ENCODE peak calls at places on chromosomes 6 and 20, in seven cellular contexts. B is H1, Y is stomach, G is HL-60, M is HepG2, V is HCT116, P is endothelial cell of umbilical vein. H is an unnamed sample.

GRCh38 chr6:3844097-3844463 is 5.1 kb upstream of the FAM50B start:
- DNase-seq in P (no peak), M (no peak), G (no peak), Y (no peak), B (no peak), V (no peak), H (no peak)

GRCh38 chr6:30810813-30811329 is 66.5 kb upstream of the IER3 start:
- DNase-seq in P (no peak), G (no peak), V (peak; percentile 91), M (no peak), Y (peak; percentile 36), B (no peak), H (no peak)

GRCh38 chr20:1334761-1335160 is 5.8 kb upstream of the SDCBP2 start:
- DNase-seq in P (no peak), M (peak; percentile 63), V (peak; percentile 27), G (peak; percentile 38), Y (no peak), B (no peak), H (no peak)

GRCh38 chr6:17207281-17207680 is 73.9 kb upstream of the RBM24 start:
- DNase-seq in G (no peak), M (no peak), V (no peak), Y (no peak), P (no peak), B (no peak), H (no peak)

GRCh38 chr6:134029495-134030455 is 22.6 kb downstream of the SLC2A12 start:
- DNase-seq in V (no peak), B (no peak), G (no peak), M (no peak), P (peak; percentile 69), Y (no peak), H (no peak)

GRCh38 chr20:48761023-48761785 is 66.6 kb downstream of the PREX1 start:
- DNase-seq in B (no peak), G (peak; percentile 95), M (no peak), V (no peak), P (no peak), Y (peak; percentile 55), H (no peak)

GRCh38 chr20:38426006-38426405 is 9.1 kb downstream of the SNHG17 start:
- DNase-seq in Y (no peak), M (peak; percentile 40), V (no peak), B (no peak), G (no peak), P (no peak), H (no peak)

GRCh38 chr6:149233056-149233715 is 84.3 kb upstream of the TAB2 start:
- DNase-seq in B (no peak), G (no peak), P (peak; percentile 76), Y (no peak), M (peak; percentile 63), V (peak; percentile 95), H (no peak)

GRCh38 chr6:168050225-168050796 is 28.7 kb downstream of the FRMD1 start:
- DNase-seq in Y (no peak), B (no peak), V (no peak), P (no peak), G (no peak), M (no peak), H (peak; percentile 68)

GRCh38 chr20:43420192-43420591 is 37.5 kb upstream of the SRSF6 start:
- DNase-seq in G (no peak), Y (no peak), V (no peak), B (no peak), P (no peak), M (no peak), H (no peak)

GRCh38 chr20:43415661-43416430 is 41.9 kb upstream of the SRSF6 start:
- DNase-seq in V (no peak), P (no peak), B (no peak), G (no peak), Y (no peak), M (no peak), H (peak; percentile 34)

DNA sequence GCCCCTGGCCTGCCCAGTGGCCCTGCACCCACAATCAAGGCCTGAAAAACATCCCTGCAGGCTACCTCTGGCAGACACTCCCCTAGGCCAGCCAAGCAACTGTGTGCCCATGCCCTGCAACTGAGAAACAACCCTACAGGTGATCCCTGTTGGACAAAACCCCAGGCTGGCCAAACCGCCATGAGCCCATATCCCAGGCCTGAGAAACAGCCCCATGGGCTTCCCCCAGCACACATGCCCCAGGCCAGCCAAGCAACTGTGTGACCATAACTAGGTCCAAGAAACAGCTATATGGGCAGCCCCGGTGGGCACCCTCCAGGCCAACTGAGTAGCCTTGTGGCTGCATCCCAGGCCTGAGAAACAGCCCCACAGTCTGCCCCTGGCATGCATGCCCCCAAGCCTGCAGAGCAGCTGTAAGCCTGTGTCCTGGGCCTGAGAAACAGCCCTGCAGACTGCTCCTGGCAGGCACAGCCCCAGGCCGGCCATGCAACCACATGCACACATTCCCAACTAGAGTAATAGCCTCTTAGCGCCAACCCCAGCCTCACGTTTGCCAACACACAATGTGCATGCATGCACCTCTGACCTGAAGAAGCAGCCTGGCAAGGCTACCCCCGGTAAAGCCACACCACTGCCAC is 41.0 kb upstream of the SRSF6 start:
- DNase-seq in Y (no peak), V (no peak), B (no peak), P (no peak), G (no peak), M (no peak), H (no peak)
- TF ChIP-seq POLR2AphosphoS5 in Y (no peak), V (no peak), B (no peak), P (no peak), G (no peak), M (no peak), H (no peak)

GRCh38 chr6:11218477-11218826 is 14.0 kb downstream of the NEDD9 start:
- DNase-seq in V (no peak), Y (no peak), P (no peak), B (no peak), M (no peak), G (no peak), H (no peak)
- H3K27ac ChIP-seq in V (no peak overlapping the region), Y (peak overlapping the region; percentile 81), P (peak overlapping the region; percentile 91), B (no peak overlapping the region), M (peak overlapping the region; percentile 85), G (no peak overlapping the region), H (peak overlapping the region; percentile 82)

GRCh38 chr6:74467533-74468215 is 738.2 kb downstream of the COL12A1 start:
- DNase-seq in Y (no peak), G (no peak), M (no peak), P (no peak), B (no peak), V (no peak), H (no peak)

DNA sequence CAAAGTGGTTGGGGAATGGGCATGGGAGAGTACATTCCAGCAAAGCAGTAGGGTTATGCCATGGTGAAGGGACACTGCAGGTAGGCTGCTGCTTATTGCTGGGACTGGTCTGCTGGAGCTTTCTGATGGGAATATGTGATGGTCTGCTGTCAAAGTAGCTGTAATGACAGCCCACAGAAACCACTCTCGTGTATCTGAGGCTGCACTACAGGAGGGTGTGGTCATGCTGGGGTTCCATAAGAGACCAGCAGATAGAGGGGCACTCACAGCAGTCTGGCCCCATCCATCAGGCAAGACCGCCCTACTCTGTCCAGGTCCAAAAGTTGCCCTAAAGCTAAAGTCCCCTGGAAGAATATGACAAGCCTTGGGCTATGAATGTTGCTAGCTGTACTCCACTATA is 739.3 kb downstream of the COL12A1 start:
- DNase-seq in P (no peak), V (no peak), B (no peak), M (no peak), G (no peak), Y (no peak), H (no peak)
- TF ChIP-seq POLR2AphosphoS5 in P (no peak), V (no peak), B (no peak), M (no peak), G (no peak), Y (no peak), H (no peak)

GRCh38 chr6:117518870-117519269 is 36.4 kb downstream of the DCBLD1 start:
- DNase-seq in G (no peak), B (no peak), M (no peak), V (no peak), P (no peak), Y (no peak), H (no peak)
- H3K27ac ChIP-seq in G (no peak overlapping the region), B (no peak overlapping the region), M (no peak overlapping the region), V (no peak overlapping the region), P (no peak overlapping the region), Y (no peak overlapping the region), H (no peak overlapping the region)

GRCh38 chr20:62305149-62305764 is 2.5 kb downstream of the ADRM1 start:
- DNase-seq in P (no peak), V (no peak), Y (no peak), G (peak; percentile 78), B (no peak), M (peak; percentile 61), H (no peak)
- TF ChIP-seq POLR2AphosphoS5 in P (no peak), V (no peak), Y (no peak), G (peak; percentile 79), B (peak; percentile 14), M (no peak), H (no peak)

GRCh38 chr6:11230158-11231107 is 2.0 kb downstream of the NEDD9 start:
- DNase-seq in B (no peak), Y (no peak), M (no peak), G (no peak), V (no peak), P (peak; percentile 59), H (no peak)

GRCh38 chr6:11229267-11230043 is 3.0 kb downstream of the NEDD9 start:
- DNase-seq in V (no peak), P (peak; percentile 32), Y (no peak), B (no peak), G (no peak), M (no peak), H (no peak)

GRCh38 chr6:11224966-11225463 is 7.5 kb downstream of the NEDD9 start:
- DNase-seq in B (no peak), V (no peak), G (no peak), M (no peak), P (peak; percentile 26), Y (no peak), H (no peak)

GRCh38 chr6:11225990-11226389 is 6.5 kb downstream of the NEDD9 start:
- DNase-seq in M (peak; percentile 75), P (no peak), Y (no peak), G (no peak), V (no peak), B (no peak), H (no peak)

DNA sequence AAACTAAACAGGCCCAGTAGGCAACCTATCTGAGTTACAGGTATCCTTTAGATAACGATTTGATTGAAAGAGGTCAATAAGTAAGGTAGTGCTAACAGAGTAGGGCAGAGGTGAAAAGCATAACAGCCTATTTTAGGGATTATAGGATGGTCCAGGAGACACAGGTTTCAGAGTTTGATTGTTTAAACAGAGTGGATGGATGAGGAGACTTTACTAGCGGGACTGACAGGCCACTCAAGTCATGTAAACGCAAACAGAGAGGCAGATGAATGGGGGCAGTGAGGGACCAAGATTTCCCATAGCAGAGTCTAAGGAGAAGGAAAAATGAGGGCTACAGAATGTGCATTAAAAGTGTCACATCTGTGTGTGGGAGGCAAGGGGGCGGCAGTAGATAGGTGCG is 4.8 kb downstream of the NEDD9 start:
- DNase-seq in P (no peak), V (no peak), B (no peak), M (no peak), G (no peak), Y (no peak), H (no peak)
- H3K27ac ChIP-seq in P (no peak overlapping the region), V (no peak overlapping the region), B (no peak overlapping the region), M (peak overlapping the region; percentile 46), G (no peak overlapping the region), Y (peak overlapping the region; percentile 93), H (peak overlapping the region; percentile 94)

H was measured in upper lobe of left lung.